ENCODE peak calls at places on chromosomes 4 and X, in eight cellular contexts. One of them, this sample, is unnamed.

GRCh38 chr4:180794352-180794751 is 1448.8 kb upstream of the TENM3 start:
- DNase-seq in stimulated activated CD4-positive, alpha-beta T cell treated with anti-CD3 and anti-CD28 coated beads, Interleukin-1b, Interleukin-23, amount 100 ng/mL, for 1 hour: no peak
- DNase-seq in cardiac muscle cell: no peak
- DNase-seq in non-pigmented ciliary epithelial cell: no peak
- DNase-seq in GM03348: no peak
- DNase-seq in activated T-cell treated with anti-CD3 and anti-CD28 coated beads for 1 hour: no peak
- DNase-seq in A673: peak; percentile 53
- DNase-seq in globus pallidus: no peak
- DNase-seq in this sample: no peak

GRCh38 chr4:20987191-20987590 is 286.9 kb downstream of the PACRGL start:
- DNase-seq in stimulated activated CD4-positive, alpha-beta T cell treated with anti-CD3 and anti-CD28 coated beads, Interleukin-1b, Interleukin-23, amount 100 ng/mL, for 1 hour: no peak
- DNase-seq in cardiac muscle cell: no peak
- DNase-seq in non-pigmented ciliary epithelial cell: no peak
- DNase-seq in GM03348: no peak
- DNase-seq in activated T-cell treated with anti-CD3 and anti-CD28 coated beads for 1 hour: no peak
- DNase-seq in A673: no peak
- DNase-seq in globus pallidus: no peak
- DNase-seq in this sample: no peak

GRCh38 chr4:1094336-1094690 is 19.1 kb downstream of the RNF212 start:
- DNase-seq in stimulated activated CD4-positive, alpha-beta T cell treated with anti-CD3 and anti-CD28 coated beads, Interleukin-1b, Interleukin-23, amount 100 ng/mL, for 1 hour: no peak
- DNase-seq in cardiac muscle cell: no peak
- DNase-seq in non-pigmented ciliary epithelial cell: no peak
- DNase-seq in GM03348: no peak
- DNase-seq in activated T-cell treated with anti-CD3 and anti-CD28 coated beads for 1 hour: no peak
- DNase-seq in A673: no peak
- DNase-seq in globus pallidus: no peak
- DNase-seq in this sample: no peak

GRCh38 chr4:94519925-94520789 is 68.4 kb downstream of the PDLIM5 start:
- DNase-seq in stimulated activated CD4-positive, alpha-beta T cell treated with anti-CD3 and anti-CD28 coated beads, Interleukin-1b, Interleukin-23, amount 100 ng/mL, for 1 hour: no peak
- DNase-seq in cardiac muscle cell: no peak
- DNase-seq in non-pigmented ciliary epithelial cell: no peak
- DNase-seq in GM03348: no peak
- DNase-seq in activated T-cell treated with anti-CD3 and anti-CD28 coated beads for 1 hour: no peak
- DNase-seq in A673: peak; percentile 36
- DNase-seq in globus pallidus: no peak
- DNase-seq in this sample: no peak

GRCh38 chrX:56783450-56783831 is 54.4 kb downstream of the NBDY start:
- DNase-seq in stimulated activated CD4-positive, alpha-beta T cell treated with anti-CD3 and anti-CD28 coated beads, Interleukin-1b, Interleukin-23, amount 100 ng/mL, for 1 hour: no peak
- DNase-seq in cardiac muscle cell: no peak
- DNase-seq in non-pigmented ciliary epithelial cell: no peak
- DNase-seq in GM03348: no peak
- DNase-seq in activated T-cell treated with anti-CD3 and anti-CD28 coated beads for 1 hour: no peak
- DNase-seq in A673: peak; percentile 80
- DNase-seq in globus pallidus: peak; percentile 67
- DNase-seq in this sample: no peak

GRCh38 chr4:169744601-169745000 is 13.1 kb downstream of the HPF1 start:
- DNase-seq in stimulated activated CD4-positive, alpha-beta T cell treated with anti-CD3 and anti-CD28 coated beads, Interleukin-1b, Interleukin-23, amount 100 ng/mL, for 1 hour: no peak
- DNase-seq in cardiac muscle cell: no peak
- DNase-seq in non-pigmented ciliary epithelial cell: no peak
- DNase-seq in GM03348: no peak
- DNase-seq in activated T-cell treated with anti-CD3 and anti-CD28 coated beads for 1 hour: no peak
- DNase-seq in A673: no peak
- DNase-seq in globus pallidus: no peak
- DNase-seq in this sample: no peak

GRCh38 chr4:169582706-169583105 is 29.7 kb downstream of the NEK1 start:
- DNase-seq in stimulated activated CD4-positive, alpha-beta T cell treated with anti-CD3 and anti-CD28 coated beads, Interleukin-1b, Interleukin-23, amount 100 ng/mL, for 1 hour: no peak
- DNase-seq in cardiac muscle cell: no peak
- DNase-seq in non-pigmented ciliary epithelial cell: peak; percentile 47
- DNase-seq in GM03348: peak; percentile 12
- DNase-seq in activated T-cell treated with anti-CD3 and anti-CD28 coated beads for 1 hour: no peak
- DNase-seq in A673: no peak
- DNase-seq in globus pallidus: no peak
- DNase-seq in this sample: peak; percentile 48

GRCh38 chr4:101347267-101347556 is at the start of gene PPP3CA:
- DNase-seq in stimulated activated CD4-positive, alpha-beta T cell treated with anti-CD3 and anti-CD28 coated beads, Interleukin-1b, Interleukin-23, amount 100 ng/mL, for 1 hour: no peak
- DNase-seq in cardiac muscle cell: peak; percentile 81
- DNase-seq in non-pigmented ciliary epithelial cell: no peak
- DNase-seq in GM03348: no peak
- DNase-seq in activated T-cell treated with anti-CD3 and anti-CD28 coated beads for 1 hour: no peak
- DNase-seq in A673: no peak
- DNase-seq in globus pallidus: no peak
- DNase-seq in this sample: no peak

GRCh38 chr4:11421116-11421515 is 7.6 kb downstream of the HS3ST1 start:
- DNase-seq in stimulated activated CD4-positive, alpha-beta T cell treated with anti-CD3 and anti-CD28 coated beads, Interleukin-1b, Interleukin-23, amount 100 ng/mL, for 1 hour: no peak
- DNase-seq in cardiac muscle cell: no peak
- DNase-seq in non-pigmented ciliary epithelial cell: no peak
- DNase-seq in GM03348: no peak
- DNase-seq in activated T-cell treated with anti-CD3 and anti-CD28 coated beads for 1 hour: no peak
- DNase-seq in A673: no peak
- DNase-seq in globus pallidus: no peak
- DNase-seq in this sample: no peak

GRCh38 chr4:108544504-108544903 is 75.9 kb upstream of the RPL34 start:
- DNase-seq in stimulated activated CD4-positive, alpha-beta T cell treated with anti-CD3 and anti-CD28 coated beads, Interleukin-1b, Interleukin-23, amount 100 ng/mL, for 1 hour: no peak
- DNase-seq in cardiac muscle cell: no peak
- DNase-seq in non-pigmented ciliary epithelial cell: no peak
- DNase-seq in GM03348: no peak
- DNase-seq in activated T-cell treated with anti-CD3 and anti-CD28 coated beads for 1 hour: no peak
- DNase-seq in A673: peak; percentile 49
- DNase-seq in globus pallidus: no peak
- DNase-seq in this sample: peak; percentile 68

GRCh38 chrX:7272301-7272700 is 124.3 kb upstream of the PUDP start:
- DNase-seq in stimulated activated CD4-positive, alpha-beta T cell treated with anti-CD3 and anti-CD28 coated beads, Interleukin-1b, Interleukin-23, amount 100 ng/mL, for 1 hour: no peak
- DNase-seq in cardiac muscle cell: no peak
- DNase-seq in non-pigmented ciliary epithelial cell: no peak
- DNase-seq in GM03348: no peak
- DNase-seq in activated T-cell treated with anti-CD3 and anti-CD28 coated beads for 1 hour: no peak
- DNase-seq in A673: no peak
- DNase-seq in globus pallidus: no peak
- DNase-seq in this sample: no peak

GRCh38 chr4:122249357-122249756 is 97.2 kb downstream of the BLTP1 start:
- DNase-seq in stimulated activated CD4-positive, alpha-beta T cell treated with anti-CD3 and anti-CD28 coated beads, Interleukin-1b, Interleukin-23, amount 100 ng/mL, for 1 hour: no peak
- DNase-seq in cardiac muscle cell: no peak
- DNase-seq in non-pigmented ciliary epithelial cell: no peak
- DNase-seq in GM03348: no peak
- DNase-seq in activated T-cell treated with anti-CD3 and anti-CD28 coated beads for 1 hour: no peak
- DNase-seq in A673: no peak
- DNase-seq in globus pallidus: no peak
- DNase-seq in this sample: no peak

GRCh38 chr4:110005461-110006056 is 92.9 kb downstream of the EGF start:
- DNase-seq in stimulated activated CD4-positive, alpha-beta T cell treated with anti-CD3 and anti-CD28 coated beads, Interleukin-1b, Interleukin-23, amount 100 ng/mL, for 1 hour: no peak
- DNase-seq in cardiac muscle cell: peak; percentile 82
- DNase-seq in non-pigmented ciliary epithelial cell: peak; percentile 43
- DNase-seq in GM03348: peak; percentile 77
- DNase-seq in activated T-cell treated with anti-CD3 and anti-CD28 coated beads for 1 hour: no peak
- DNase-seq in A673: peak; percentile 84
- DNase-seq in globus pallidus: peak; percentile 63
- DNase-seq in this sample: peak; percentile 36

GRCh38 chr4:137343221-137343620 is 189.1 kb downstream of the PCDH18 start:
- DNase-seq in stimulated activated CD4-positive, alpha-beta T cell treated with anti-CD3 and anti-CD28 coated beads, Interleukin-1b, Interleukin-23, amount 100 ng/mL, for 1 hour: no peak
- DNase-seq in cardiac muscle cell: no peak
- DNase-seq in non-pigmented ciliary epithelial cell: no peak
- DNase-seq in GM03348: no peak
- DNase-seq in activated T-cell treated with anti-CD3 and anti-CD28 coated beads for 1 hour: no peak
- DNase-seq in A673: no peak
- DNase-seq in globus pallidus: no peak
- DNase-seq in this sample: peak; percentile 4

GRCh38 chrX:40209951-40210617 is 112.3 kb upstream of the BCOR start:
- DNase-seq in stimulated activated CD4-positive, alpha-beta T cell treated with anti-CD3 and anti-CD28 coated beads, Interleukin-1b, Interleukin-23, amount 100 ng/mL, for 1 hour: no peak
- DNase-seq in cardiac muscle cell: no peak
- DNase-seq in non-pigmented ciliary epithelial cell: no peak
- DNase-seq in GM03348: peak; percentile 22
- DNase-seq in activated T-cell treated with anti-CD3 and anti-CD28 coated beads for 1 hour: no peak
- DNase-seq in A673: no peak
- DNase-seq in globus pallidus: no peak
- DNase-seq in this sample: no peak

GRCh38 chrX:19334945-19335626 is 8.6 kb upstream of the PDHA1 start:
- DNase-seq in stimulated activated CD4-positive, alpha-beta T cell treated with anti-CD3 and anti-CD28 coated beads, Interleukin-1b, Interleukin-23, amount 100 ng/mL, for 1 hour: no peak
- DNase-seq in cardiac muscle cell: peak; percentile 8
- DNase-seq in non-pigmented ciliary epithelial cell: no peak
- DNase-seq in GM03348: no peak
- DNase-seq in activated T-cell treated with anti-CD3 and anti-CD28 coated beads for 1 hour: no peak
- DNase-seq in A673: peak; percentile 71
- DNase-seq in globus pallidus: no peak
- DNase-seq in this sample: no peak

GRCh38 chr4:17597517-17597916 is 16.9 kb upstream of the MED28 start:
- DNase-seq in stimulated activated CD4-positive, alpha-beta T cell treated with anti-CD3 and anti-CD28 coated beads, Interleukin-1b, Interleukin-23, amount 100 ng/mL, for 1 hour: no peak
- DNase-seq in cardiac muscle cell: no peak
- DNase-seq in non-pigmented ciliary epithelial cell: no peak
- DNase-seq in GM03348: no peak
- DNase-seq in activated T-cell treated with anti-CD3 and anti-CD28 coated beads for 1 hour: no peak
- DNase-seq in A673: no peak
- DNase-seq in globus pallidus: no peak
- DNase-seq in this sample: no peak

GRCh38 chrX:123961268-123962005 is at the start of gene STAG2:
- DNase-seq in stimulated activated CD4-positive, alpha-beta T cell treated with anti-CD3 and anti-CD28 coated beads, Interleukin-1b, Interleukin-23, amount 100 ng/mL, for 1 hour: peak; percentile 20
- DNase-seq in cardiac muscle cell: peak; percentile 83
- DNase-seq in non-pigmented ciliary epithelial cell: no peak
- DNase-seq in GM03348: peak; percentile 64
- DNase-seq in activated T-cell treated with anti-CD3 and anti-CD28 coated beads for 1 hour: peak; percentile 34
- DNase-seq in A673: peak; percentile 93
- DNase-seq in globus pallidus: peak; percentile 88
- DNase-seq in this sample: peak; percentile 78

GRCh38 chr4:4875147-4875546 is 15.7 kb downstream of the MSX1 start:
- DNase-seq in stimulated activated CD4-positive, alpha-beta T cell treated with anti-CD3 and anti-CD28 coated beads, Interleukin-1b, Interleukin-23, amount 100 ng/mL, for 1 hour: no peak
- DNase-seq in cardiac muscle cell: peak; percentile 58
- DNase-seq in non-pigmented ciliary epithelial cell: no peak
- DNase-seq in GM03348: no peak
- DNase-seq in activated T-cell treated with anti-CD3 and anti-CD28 coated beads for 1 hour: no peak
- DNase-seq in A673: no peak
- DNase-seq in globus pallidus: no peak
- DNase-seq in this sample: no peak

GRCh38 chr4:660401-660800 is 13.7 kb downstream of the ATP5ME start:
- DNase-seq in stimulated activated CD4-positive, alpha-beta T cell treated with anti-CD3 and anti-CD28 coated beads, Interleukin-1b, Interleukin-23, amount 100 ng/mL, for 1 hour: no peak
- DNase-seq in cardiac muscle cell: no peak
- DNase-seq in non-pigmented ciliary epithelial cell: no peak
- DNase-seq in GM03348: no peak
- DNase-seq in activated T-cell treated with anti-CD3 and anti-CD28 coated beads for 1 hour: no peak
- DNase-seq in A673: no peak
- DNase-seq in globus pallidus: no peak
- DNase-seq in this sample: no peak

GRCh38 chr4:7932333-7932732 is 7.3 kb downstream of the AFAP1 start:
- DNase-seq in stimulated activated CD4-positive, alpha-beta T cell treated with anti-CD3 and anti-CD28 coated beads, Interleukin-1b, Interleukin-23, amount 100 ng/mL, for 1 hour: no peak
- DNase-seq in cardiac muscle cell: no peak
- DNase-seq in non-pigmented ciliary epithelial cell: no peak
- DNase-seq in GM03348: no peak
- DNase-seq in activated T-cell treated with anti-CD3 and anti-CD28 coated beads for 1 hour: no peak
- DNase-seq in A673: no peak
- DNase-seq in globus pallidus: no peak
- DNase-seq in this sample: no peak

GRCh38 chr4:6343950-6344408 is 74.3 kb downstream of the WFS1 start:
- DNase-seq in stimulated activated CD4-positive, alpha-beta T cell treated with anti-CD3 and anti-CD28 coated beads, Interleukin-1b, Interleukin-23, amount 100 ng/mL, for 1 hour: no peak
- DNase-seq in cardiac muscle cell: no peak
- DNase-seq in non-pigmented ciliary epithelial cell: peak; percentile 51
- DNase-seq in GM03348: peak; percentile 64
- DNase-seq in activated T-cell treated with anti-CD3 and anti-CD28 coated beads for 1 hour: no peak
- DNase-seq in A673: no peak
- DNase-seq in globus pallidus: no peak
- DNase-seq in this sample: peak; percentile 53

GRCh38 chr4:71689822-71690221 is 94.1 kb downstream of the GC start:
- DNase-seq in stimulated activated CD4-positive, alpha-beta T cell treated with anti-CD3 and anti-CD28 coated beads, Interleukin-1b, Interleukin-23, amount 100 ng/mL, for 1 hour: no peak
- DNase-seq in cardiac muscle cell: no peak
- DNase-seq in non-pigmented ciliary epithelial cell: no peak
- DNase-seq in GM03348: no peak
- DNase-seq in activated T-cell treated with anti-CD3 and anti-CD28 coated beads for 1 hour: no peak
- DNase-seq in A673: no peak
- DNase-seq in globus pallidus: no peak
- DNase-seq in this sample: no peak

GRCh38 chrX:1451676-1452496 is 823 bp downstream of the ASMTL start:
- DNase-seq in stimulated activated CD4-positive, alpha-beta T cell treated with anti-CD3 and anti-CD28 coated beads, Interleukin-1b, Interleukin-23, amount 100 ng/mL, for 1 hour: no peak
- DNase-seq in cardiac muscle cell: no peak
- DNase-seq in non-pigmented ciliary epithelial cell: no peak
- DNase-seq in GM03348: no peak
- DNase-seq in activated T-cell treated with anti-CD3 and anti-CD28 coated beads for 1 hour: no peak
- DNase-seq in A673: no peak
- DNase-seq in globus pallidus: no peak
- DNase-seq in this sample: no peak

GRCh38 chr4:11424000-11424399 is 4.7 kb downstream of the HS3ST1 start:
- DNase-seq in stimulated activated CD4-positive, alpha-beta T cell treated with anti-CD3 and anti-CD28 coated beads, Interleukin-1b, Interleukin-23, amount 100 ng/mL, for 1 hour: no peak
- DNase-seq in cardiac muscle cell: peak; percentile 78
- DNase-seq in non-pigmented ciliary epithelial cell: no peak
- DNase-seq in GM03348: no peak
- DNase-seq in activated T-cell treated with anti-CD3 and anti-CD28 coated beads for 1 hour: no peak
- DNase-seq in A673: peak; percentile 6
- DNase-seq in globus pallidus: no peak
- DNase-seq in this sample: no peak

GRCh38 chr4:74431113-74431826 is 13.7 kb upstream of the AREG start:
- DNase-seq in stimulated activated CD4-positive, alpha-beta T cell treated with anti-CD3 and anti-CD28 coated beads, Interleukin-1b, Interleukin-23, amount 100 ng/mL, for 1 hour: no peak
- DNase-seq in cardiac muscle cell: peak; percentile 17
- DNase-seq in non-pigmented ciliary epithelial cell: peak; percentile 85
- DNase-seq in GM03348: no peak
- DNase-seq in activated T-cell treated with anti-CD3 and anti-CD28 coated beads for 1 hour: no peak
- DNase-seq in A673: no peak
- DNase-seq in globus pallidus: no peak
- DNase-seq in this sample: peak; percentile 91

This sample was measured in skeletal muscle cell.